ENCODE peak calls at places on chromosomes 11 and 22, in four cellular contexts. Q is CD8-positive, alpha-beta T cell; T is neural progenitor cell; Y is substantia nigra. A is an unnamed sample.

GRCh38 chr11:117604349-117604995 is 192.5 kb downstream of the DSCAML1 start:
- DNase-seq in Q (no peak), T (no peak), Y (peak; percentile 60), A (no peak)

GRCh38 chr11:76241243-76242000 is 35.1 kb upstream of the WNT11 start:
- DNase-seq in Q (no peak), T (no peak), Y (no peak), A (no peak)

GRCh38 chr22:45994516-45995404 is 17.8 kb upstream of the WNT7B start:
- DNase-seq in Q (peak; percentile 76), T (peak; percentile 77), Y (no peak), A (peak; percentile 72)

GRCh38 chr11:105609341-105609781 is 512 bp upstream of the GRIA4 start:
- DNase-seq in Q (no peak), T (peak; percentile 63), Y (peak; percentile 27), A (no peak)

GRCh38 chr11:128713595-128713994 is 19.7 kb downstream of the FLI1 start:
- DNase-seq in Q (no peak), T (no peak), Y (no peak), A (no peak)

GRCh38 chr11:6656581-6656915 is 939 bp upstream of the DCHS1 start:
- DNase-seq in Q (no peak), T (no peak), Y (no peak), A (no peak)

GRCh38 chr11:76670475-76671235 is at the start of gene LRRC32:
- DNase-seq in Q (no peak), T (peak; percentile 78), Y (no peak), A (no peak)

GRCh38 chr11:44955019-44955738 is 4.5 kb upstream of the TP53I11 start:
- DNase-seq in Q (no peak), T (no peak), Y (no peak), A (no peak)

GRCh38 chr11:126564588-126564987 is 209.1 kb downstream of the ST3GAL4 start:
- DNase-seq in Q (no peak), T (peak; percentile 83), Y (no peak), A (no peak)

GRCh38 chr11:74671520-74672196 is 59.6 kb downstream of the CHRDL2 start:
- DNase-seq in Q (no peak), T (no peak), Y (no peak), A (no peak)

GRCh38 chr11:121460941-121461514 is 8.3 kb upstream of the SORL1-AS1 start:
- DNase-seq in Q (no peak), T (no peak), Y (no peak), A (no peak)

GRCh38 chr11:27926469-27926868 is 181.5 kb downstream of the KIF18A start:
- DNase-seq in Q (no peak), T (no peak), Y (no peak), A (no peak)

GRCh38 chr11:73143126-73143838 is 1.2 kb upstream of the FCHSD2 start:
- DNase-seq in Q (no peak), T (peak; percentile 34), Y (no peak), A (no peak)

GRCh38 chr22:38882480-38882879 is 10.5 kb upstream of the CBX6 start:
- DNase-seq in Q (no peak), T (no peak), Y (peak; percentile 19), A (no peak)

GRCh38 chr11:71221851-71222250 is 30.5 kb downstream of the SHANK2 start:
- DNase-seq in Q (no peak), T (no peak), Y (no peak), A (no peak)

GRCh38 chr11:38305682-38306081 is 1707.6 kb upstream of the RAG2 start:
- DNase-seq in Q (no peak), T (no peak), Y (no peak), A (no peak)

GRCh38 chr11:108501396-108501795 is 3.2 kb upstream of the POGLUT3 start:
- DNase-seq in Q (no peak), T (no peak), Y (no peak), A (no peak)

GRCh38 chr11:2769779-2770555 is 70.2 kb upstream of the KCNQ1OT1 start:
- DNase-seq in Q (no peak), T (no peak), Y (no peak), A (no peak)

GRCh38 chr11:110691961-110692360 is 20.3 kb downstream of the ARHGAP20 start:
- DNase-seq in Q (no peak), T (no peak), Y (no peak), A (no peak)

GRCh38 chr11:18757742-18758294 is 31.8 kb upstream of the IGSF22 start:
- DNase-seq in Q (no peak), T (no peak), Y (no peak), A (no peak)

GRCh38 chr22:49052023-49052538 is 775.6 kb downstream of the BRD1 start:
- DNase-seq in Q (peak; percentile 9), T (no peak), Y (no peak), A (no peak)

GRCh38 chr22:29727248-29727551 is 7.4 kb downstream of the CABP7 start:
- DNase-seq in Q (no peak), T (peak; percentile 84), Y (peak; percentile 4), A (no peak)

GRCh38 chr11:94084164-94084563 is 44.5 kb upstream of the PANX1 start:
- DNase-seq in Q (no peak), T (no peak), Y (no peak), A (no peak)

GRCh38 chr11:64294665-64295289 is 3.7 kb downstream of the KCNK4 start:
- DNase-seq in Q (no peak), T (peak; percentile 20), Y (no peak), A (no peak)

GRCh38 chr11:109424893-109425292 is 2.9 kb downstream of the C11orf87 start:
- DNase-seq in Q (no peak), T (peak; percentile 83), Y (no peak), A (no peak)

GRCh38 chr11:104564921-104565580 is 333.2 kb downstream of the CASP12 start:
- DNase-seq in Q (no peak), T (no peak), Y (no peak), A (no peak)

GRCh38 chr11:1826552-1827094 is 8.2 kb upstream of the SYT8 start:
- DNase-seq in Q (no peak), T (no peak), Y (no peak), A (no peak)

GRCh38 chr11:2105536-2105935 is 33.7 kb downstream of the IGF2 start:
- DNase-seq in Q (no peak), T (no peak), Y (no peak), A (no peak)

GRCh38 chr11:129146196-129146595 is 45.9 kb downstream of the ARHGAP32 start:
- DNase-seq in Q (no peak), T (no peak), Y (no peak), A (no peak)

GRCh38 chr22:36237462-36238347 is 1.6 kb downstream of the APOL2 start:
- DNase-seq in Q (no peak), T (no peak), Y (no peak), A (peak; percentile 14)

GRCh38 chr11:64762277-64762915 is 2.6 kb upstream of the PYGM start:
- DNase-seq in Q (no peak), T (no peak), Y (peak; percentile 16), A (no peak)

GRCh38 chr22:36341640-36342041 is 46.1 kb downstream of the MYH9 start:
- DNase-seq in Q (no peak), T (no peak), Y (peak; percentile 39), A (no peak)

GRCh38 chr11:26953770-26954392 is 40.0 kb upstream of the FIBIN start:
- DNase-seq in Q (no peak), T (no peak), Y (no peak), A (no peak)

GRCh38 chr11:113728814-113729213 is 22.7 kb upstream of the TMPRSS5 start:
- DNase-seq in Q (no peak), T (no peak), Y (no peak), A (peak; percentile 21)

GRCh38 chr11:86486261-86487030 is 111.8 kb downstream of the CCDC81 start:
- DNase-seq in Q (peak; percentile 24), T (no peak), Y (no peak), A (no peak)

GRCh38 chr22:22526125-22526912 is 6.2 kb upstream of the ZNF280A start:
- DNase-seq in Q (no peak), T (no peak), Y (no peak), A (no peak)

GRCh38 chr11:113106507-113106906 is 145.3 kb downstream of the NCAM1 start:
- DNase-seq in Q (no peak), T (no peak), Y (no peak), A (no peak)

GRCh38 chr11:11993814-11994213 is 14.6 kb downstream of the DKK3 start:
- DNase-seq in Q (no peak), T (peak; percentile 15), Y (peak; percentile 48), A (peak; percentile 75)

GRCh38 chr11:68825603-68826002 is 16.1 kb downstream of the CPT1A start:
- DNase-seq in Q (peak; percentile 57), T (peak; percentile 18), Y (no peak), A (no peak)
- H3K27ac ChIP-seq in Q (no peak overlapping the region), T (no peak overlapping the region), Y (no peak overlapping the region), A (no peak overlapping the region)

GRCh38 chr22:19495562-19496323 is 16.0 kb downstream of the CDC45 start:
- DNase-seq in Q (no peak), T (no peak), Y (no peak), A (no peak)

GRCh38 chr22:19496324-19496630 is 16.6 kb downstream of the CDC45 start:
- DNase-seq in Q (no peak), T (no peak), Y (no peak), A (no peak)

GRCh38 chr22:19492504-19493174 is 12.9 kb downstream of the CDC45 start:
- DNase-seq in Q (no peak), T (no peak), Y (no peak), A (no peak)

GRCh38 chr22:19494001-19494560 is 14.4 kb downstream of the CDC45 start:
- DNase-seq in Q (no peak), T (no peak), Y (no peak), A (no peak)

GRCh38 chr22:19494676-19495173 is 15.0 kb downstream of the CDC45 start:
- DNase-seq in Q (no peak), T (no peak), Y (no peak), A (no peak)
- H3K27ac ChIP-seq in Q (no peak overlapping the region), T (no peak overlapping the region), Y (no peak overlapping the region), A (no peak overlapping the region)

DNA sequence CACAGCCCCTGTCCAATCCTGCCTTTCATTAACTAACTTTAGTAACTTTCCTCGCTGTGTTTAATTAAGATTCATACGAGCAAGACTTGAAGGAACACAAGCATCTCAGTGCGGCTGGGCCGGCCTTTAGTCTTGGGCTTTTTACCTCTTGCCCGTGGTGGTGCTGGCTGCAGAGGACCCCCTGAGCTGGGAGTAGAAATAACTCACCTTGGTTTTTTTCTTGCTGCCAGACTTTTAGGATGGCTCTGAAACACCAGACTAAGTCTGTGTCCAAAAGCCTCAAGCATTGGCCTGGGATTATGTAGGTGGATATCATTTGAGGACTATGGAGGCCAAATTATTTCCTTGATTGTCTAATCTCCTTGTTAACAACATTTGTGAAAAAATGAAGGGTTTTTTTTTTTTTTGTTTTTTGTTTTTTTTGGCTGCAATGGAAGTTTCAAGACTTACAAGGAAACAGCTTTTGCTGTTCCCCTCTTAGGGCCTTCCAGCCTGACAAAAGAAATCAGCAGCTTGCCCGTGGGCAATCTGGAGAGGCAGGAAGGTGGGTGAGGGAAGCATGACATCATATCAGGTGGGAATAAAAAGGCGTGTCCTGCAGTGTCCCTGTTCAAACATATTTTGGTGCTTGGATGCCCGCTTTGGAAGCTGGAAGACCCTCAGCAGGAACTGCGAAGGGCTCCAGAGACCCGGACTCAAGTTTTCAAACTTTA is 44.0 kb downstream of the SMIM38 start:
- DNase-seq in Q (no peak), T (no peak), Y (no peak), A (no peak)
- H3K27ac ChIP-seq in Q (no peak overlapping the region), T (no peak overlapping the region), Y (no peak overlapping the region), A (no peak overlapping the region)

DNA sequence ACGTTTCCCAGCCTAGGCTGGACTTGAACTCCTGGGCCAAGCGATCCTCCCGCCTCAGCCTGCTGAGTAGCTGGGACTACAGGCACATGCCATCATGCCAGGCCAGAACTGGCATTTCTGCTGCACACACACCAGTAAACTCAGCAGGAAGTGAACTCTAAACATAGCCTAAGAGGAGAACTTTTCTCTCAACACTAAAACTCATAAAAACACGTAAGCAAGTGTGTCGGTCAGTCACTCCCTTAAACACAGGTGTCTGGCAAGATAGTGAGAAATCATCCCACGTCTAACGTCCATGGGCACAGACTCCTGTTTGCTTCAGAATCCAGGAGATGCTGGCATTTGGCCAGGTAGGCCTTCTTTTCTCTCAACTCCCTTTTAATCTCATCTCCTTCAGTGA is 104.8 kb downstream of the RPL27A start:
- DNase-seq in Q (no peak), T (no peak), Y (no peak), A (no peak)
- H3K27ac ChIP-seq in Q (no peak overlapping the region), T (no peak overlapping the region), Y (no peak overlapping the region), A (no peak overlapping the region)